ENCODE peak calls at places on chromosomes 1 and 21, in four cellular contexts. H is neural progenitor cell, D is right atrium auricular region, S is spleen. I is an unnamed sample.
A peak's percentile ranks its signal among the peaks of the same experiment; 100 is the strongest.

GRCh38 chr1:11648732-11649158 is 5.5 kb downstream of the FBXO2 start:
- DNase-seq in H (peak; percentile 62), D (no peak), S (peak; percentile 82), I (peak; percentile 28)

GRCh38 chr1:26724938-26725337 is 29.1 kb downstream of the ARID1A start:
- DNase-seq in H (peak; percentile 74), S (no peak), D (no peak), I (no peak)

GRCh38 chr1:62784509-62785365 is 805 bp downstream of the ATG4C start:
- DNase-seq in S (no peak), D (no peak), H (no peak), I (peak; percentile 8)

GRCh38 chr1:5632226-5632625 is 360.0 kb downstream of the NPHP4 start:
- DNase-seq in H (no peak), D (peak; percentile 49), S (no peak), I (no peak)

GRCh38 chr1:61141288-61142044 is 59.1 kb downstream of the NFIA start:
- DNase-seq in H (no peak), S (no peak), D (no peak), I (peak; percentile 47)

GRCh38 chr1:215119071-215119470 is 36.5 kb downstream of the KCNK2 start:
- DNase-seq in S (no peak), H (no peak), D (no peak), I (no peak)

GRCh38 chr1:34926894-34927293 is 2.6 kb downstream of the DLGAP3 start:
- DNase-seq in H (peak; percentile 26), D (no peak), S (no peak), I (no peak)

GRCh38 chr1:197343663-197344273 is 75.7 kb downstream of the CRB1 start:
- DNase-seq in S (no peak), D (no peak), H (no peak), I (no peak)

GRCh38 chr1:202160377-202160940 is at the start of gene PTPN7:
- DNase-seq in S (peak; percentile 96), H (no peak), D (no peak), I (no peak)

GRCh38 chr1:247007511-247008405 is at the start of gene ZNF695:
- DNase-seq in D (peak; percentile 80), H (peak; percentile 99), S (peak; percentile 91), I (peak; percentile 98)

GRCh38 chr1:53468374-53468773 is 9.2 kb downstream of the DMRTB1 start:
- DNase-seq in H (no peak), D (no peak), S (no peak), I (no peak)

GRCh38 chr1:109252893-109253802 is 3.8 kb downstream of the CELSR2 start:
- DNase-seq in S (peak; percentile 73), H (no peak), D (no peak), I (no peak)

GRCh38 chr1:225851810-225852209 is 30.4 kb downstream of the TMEM63A start:
- DNase-seq in D (no peak), S (no peak), H (no peak), I (no peak)

GRCh38 chr1:28779751-28780150 is 32.2 kb upstream of the OPRD1 start:
- DNase-seq in D (no peak), S (no peak), H (no peak), I (no peak)

GRCh38 chr1:53524428-53525400 is 65.5 kb downstream of the DMRTB1 start:
- DNase-seq in D (no peak), S (no peak), H (no peak), I (no peak)

GRCh38 chr1:58650141-58650540 is 49.7 kb downstream of the MYSM1 start:
- DNase-seq in S (no peak), D (no peak), H (no peak), I (no peak)

GRCh38 chr1:151888972-151889570 is 20.2 kb downstream of the THEM4 start:
- DNase-seq in D (no peak), S (no peak), H (peak; percentile 7), I (peak; percentile 38)

GRCh38 chr21:18251065-18251464 is 6.4 kb downstream of the CHODL start:
- DNase-seq in S (no peak), D (no peak), H (no peak), I (no peak)

GRCh38 chr21:18244721-18245486 is at the start of gene CHODL:
- DNase-seq in S (no peak), H (peak; percentile 49), D (no peak), I (no peak)

GRCh38 chr21:18248171-18248570 is 3.5 kb downstream of the CHODL start:
- DNase-seq in H (no peak), S (no peak), D (no peak), I (no peak)

GRCh38 chr21:18249542-18250152 is 5.0 kb downstream of the CHODL start:
- DNase-seq in S (no peak), D (no peak), H (peak; percentile 43), I (no peak)

DNA sequence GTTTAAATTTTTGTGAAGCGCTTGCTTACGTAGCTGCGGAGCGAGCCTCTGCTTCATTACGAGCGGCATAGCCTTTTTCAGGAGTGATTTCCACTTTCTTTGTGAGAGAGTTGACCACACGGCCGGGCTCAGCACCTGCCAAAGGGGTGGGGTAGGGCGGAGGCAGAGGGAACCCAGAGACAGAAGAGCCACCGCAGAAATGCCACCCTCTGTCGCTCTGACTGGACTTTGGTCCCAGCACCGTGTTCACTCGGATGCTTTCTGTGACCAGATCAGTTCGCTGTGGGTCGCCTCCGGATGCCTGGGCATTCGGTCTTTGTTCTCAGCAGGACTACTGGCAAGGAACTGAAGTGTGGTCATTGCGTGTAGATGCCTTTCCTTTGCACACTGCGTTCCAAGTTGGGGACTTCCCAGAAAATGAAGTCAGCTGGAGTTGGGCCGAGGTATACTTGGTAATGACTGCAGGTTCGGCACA is 897 bp downstream of the CHODL start:
- DNase-seq in H (peak; percentile 59), S (no peak), D (no peak), I (no peak)
- H3K4me3 ChIP-seq in H (peak overlapping the region; percentile 57), S (peak overlapping the region; percentile 33), D (peak overlapping the region; percentile 50), I (peak overlapping the region; percentile 81)

GRCh38 chr1:167157101-167157500 is 63.2 kb downstream of the STYXL2 start:
- DNase-seq in H (no peak), D (no peak), S (no peak), I (no peak)

GRCh38 chr1:167148388-167148787 is 54.5 kb downstream of the STYXL2 start:
- DNase-seq in S (no peak), H (peak; percentile 78), D (no peak), I (no peak)

GRCh38 chr1:167156466-167156865 is 62.6 kb downstream of the STYXL2 start:
- DNase-seq in D (no peak), S (no peak), H (no peak), I (no peak)

GRCh38 chr1:167150434-167150833 is 56.6 kb downstream of the STYXL2 start:
- DNase-seq in H (no peak), S (no peak), D (no peak), I (no peak)

GRCh38 chr1:167152192-167152876 is 58.5 kb downstream of the STYXL2 start:
- DNase-seq in S (no peak), H (no peak), D (no peak), I (no peak)
- H3K4me1 ChIP-seq in S (no peaks in the 10 kb centered on the region), H (peaks cover 26% of the 10 kb centered on the region), D (no peaks in the 10 kb centered on the region), I (no peaks in the 10 kb centered on the region)

GRCh38 chr1:234698624-234699023 is 88.6 kb upstream of the IRF2BP2 start:
- DNase-seq in S (no peak), D (no peak), H (no peak), I (no peak)

GRCh38 chr1:234701737-234702341 is 91.9 kb upstream of the IRF2BP2 start:
- DNase-seq in D (no peak), H (no peak), S (no peak), I (no peak)

GRCh38 chr1:234702342-234703000 is 92.5 kb upstream of the IRF2BP2 start:
- DNase-seq in H (no peak), S (no peak), D (peak; percentile 91), I (no peak)

GRCh38 chr1:234697741-234698140 is 87.8 kb upstream of the IRF2BP2 start:
- DNase-seq in S (no peak), D (no peak), H (no peak), I (no peak)

DNA sequence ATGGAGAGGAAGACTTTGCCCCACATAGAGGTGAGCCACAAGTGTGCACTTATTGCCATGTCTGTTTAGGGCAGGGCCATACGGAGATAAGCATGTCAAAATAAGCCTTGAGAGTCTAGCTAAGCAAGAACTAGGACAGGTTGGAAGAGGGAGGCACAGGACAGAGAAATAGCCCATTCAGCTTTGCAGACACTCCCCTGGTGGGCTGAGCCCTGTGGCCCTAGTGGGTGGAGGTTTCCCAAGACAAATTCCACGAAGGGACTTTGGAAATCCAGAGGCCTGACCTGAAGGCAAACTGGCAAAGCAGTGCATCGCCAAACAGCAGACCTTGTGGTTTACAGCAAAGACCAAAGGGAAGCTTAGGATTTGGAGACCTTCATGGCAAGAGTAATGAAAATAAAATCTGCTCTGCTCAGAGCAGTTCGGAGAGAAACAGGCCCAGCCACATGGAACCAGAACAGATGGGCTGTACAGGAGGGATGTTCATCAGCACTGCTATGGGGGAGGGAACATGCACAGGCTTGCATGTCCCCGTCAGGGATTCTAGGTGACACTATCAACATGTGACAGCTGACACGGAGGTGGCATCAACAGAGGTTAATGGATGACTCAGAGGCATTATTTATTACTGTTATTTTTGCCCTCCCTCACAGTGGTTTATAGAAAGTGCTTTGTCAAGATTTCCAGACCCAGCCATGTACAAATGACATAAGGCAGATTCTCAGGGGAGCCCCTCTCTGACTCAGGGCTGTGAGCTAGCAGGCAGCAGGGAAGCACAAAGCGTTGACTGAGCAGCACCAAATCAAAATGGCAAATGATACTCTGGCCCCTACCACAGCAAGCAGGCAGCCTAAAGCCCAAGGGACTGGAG is 90.1 kb upstream of the IRF2BP2 start:
- DNase-seq in D (peak; percentile 77), S (no peak), H (no peak), I (peak; percentile 38)
- H3K27me3 ChIP-seq in D (no peaks in the 10 kb centered on the region), S (no peaks in the 10 kb centered on the region), H (no peaks in the 10 kb centered on the region), I (no peaks in the 10 kb centered on the region)

GRCh38 chr1:220787069-220787614 is 429 bp downstream of the MTARC1 start:
- DNase-seq in H (no peak), D (peak; percentile 55), S (peak; percentile 85), I (no peak)

GRCh38 chr1:220786057-220786336 is 716 bp upstream of the MTARC1 start:
- DNase-seq in S (no peak), H (no peak), D (no peak), I (no peak)

GRCh38 chr1:220785166-220786056 is 1.3 kb upstream of the MTARC1 start:
- DNase-seq in D (no peak), H (no peak), S (no peak), I (no peak)

GRCh38 chr1:220788146-220788545 is 1.4 kb downstream of the MTARC1 start:
- DNase-seq in H (no peak), D (peak; percentile 57), S (no peak), I (no peak)

DNA sequence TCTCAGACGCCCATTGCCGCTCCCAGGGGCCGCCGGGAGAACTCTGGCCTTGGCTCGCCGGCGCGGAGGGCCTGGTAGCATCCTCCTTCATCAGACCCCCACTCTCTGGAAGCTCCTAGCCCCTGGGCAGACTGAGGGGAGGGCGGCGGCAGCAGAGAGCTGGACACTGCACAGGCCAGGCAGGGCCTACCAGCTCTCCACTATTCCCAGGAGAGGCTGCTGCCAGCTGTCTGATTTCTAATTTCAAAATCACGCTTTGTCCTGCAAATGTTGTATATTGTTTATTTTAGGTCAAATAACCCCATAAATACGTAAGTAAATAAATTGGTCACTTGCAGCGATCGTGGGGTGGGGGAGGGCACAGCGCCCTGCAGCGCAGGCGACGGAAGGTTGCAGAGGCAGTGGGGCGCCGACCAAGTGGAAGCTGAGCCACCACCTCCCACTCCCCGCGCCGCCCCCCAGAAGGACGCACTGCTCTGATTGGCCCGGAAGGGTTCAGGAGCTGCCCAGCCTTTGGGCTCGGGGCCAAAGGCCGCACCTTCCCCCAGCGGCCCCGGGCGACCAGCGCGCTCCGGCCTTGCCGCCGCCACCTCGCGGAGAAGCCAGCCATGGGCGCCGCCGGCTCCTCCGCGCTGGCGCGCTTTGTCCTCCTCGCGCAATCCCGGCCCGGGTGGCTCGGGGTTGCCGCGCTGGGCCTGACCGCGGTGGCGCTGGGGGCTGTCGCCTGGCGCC is at the start of gene MTARC1:
- DNase-seq in S (peak; percentile 90), H (peak; percentile 88), D (peak; percentile 69), I (peak; percentile 65)
- H3K4me3 ChIP-seq in S (peak within 1 kb of the TSS; percentile 55), H (peak within 1 kb of the TSS; percentile 80), D (peak within 1 kb of the TSS; percentile 57), I (peak within 1 kb of the TSS; percentile 80)

I was measured in adipocyte.